ENCODE peak calls at places on chromosomes 16 and 17, in nine cellular contexts. One of them, this sample, is unnamed.
A peak's percentile ranks its signal among the peaks of the same experiment; 100 is the strongest.

GRCh38 chr16:66207139-66207863 is 159.2 kb upstream of the CDH5 start:
- DNase-seq in C1 segment of cervical spinal cord: no peak
- DNase-seq in lower lobe of right lung: no peak
- DNase-seq in AG04450: no peak
- DNase-seq in prostate gland: no peak
- DNase-seq in fibroblast of pulmonary artery: peak; percentile 56
- DNase-seq in heart right ventricle: no peak
- DNase-seq in NCI-H1694 treated with DMSO at 0.1 percent for 48 hours: peak; percentile 18
- DNase-seq in NCI-H2081: no peak
- DNase-seq in this sample: no peak

GRCh38 chr16:20740007-20740883 is 1.4 kb downstream of the THUMPD1 start:
- DNase-seq in NCI-H2081: no peak
- DNase-seq in lower lobe of right lung: no peak
- DNase-seq in prostate gland: peak; percentile 40
- DNase-seq in AG04450: no peak
- DNase-seq in NCI-H1694 treated with DMSO at 0.1 percent for 48 hours: no peak
- DNase-seq in fibroblast of pulmonary artery: peak; percentile 10
- DNase-seq in heart right ventricle: no peak
- DNase-seq in C1 segment of cervical spinal cord: no peak
- DNase-seq in this sample: peak; percentile 53

GRCh38 chr17:29846298-29846697 is 83.7 kb downstream of the SSH2 start:
- DNase-seq in NCI-H2081: no peak
- DNase-seq in fibroblast of pulmonary artery: no peak
- DNase-seq in lower lobe of right lung: no peak
- DNase-seq in AG04450: no peak
- DNase-seq in C1 segment of cervical spinal cord: no peak
- DNase-seq in NCI-H1694 treated with DMSO at 0.1 percent for 48 hours: no peak
- DNase-seq in heart right ventricle: no peak
- DNase-seq in prostate gland: no peak
- DNase-seq in this sample: no peak

GRCh38 chr17:74758846-74759163 is 10.4 kb downstream of the NHERF1 start:
- DNase-seq in NCI-H2081: no peak
- DNase-seq in heart right ventricle: no peak
- DNase-seq in NCI-H1694 treated with DMSO at 0.1 percent for 48 hours: peak; percentile 41
- DNase-seq in AG04450: no peak
- DNase-seq in C1 segment of cervical spinal cord: peak; percentile 58
- DNase-seq in prostate gland: peak; percentile 55
- DNase-seq in fibroblast of pulmonary artery: no peak
- DNase-seq in lower lobe of right lung: no peak
- DNase-seq in this sample: no peak

GRCh38 chr16:64426131-64426666 is 695.7 kb downstream of the CDH11 start:
- DNase-seq in prostate gland: no peak
- DNase-seq in NCI-H2081: no peak
- DNase-seq in lower lobe of right lung: no peak
- DNase-seq in heart right ventricle: no peak
- DNase-seq in AG04450: no peak
- DNase-seq in NCI-H1694 treated with DMSO at 0.1 percent for 48 hours: no peak
- DNase-seq in C1 segment of cervical spinal cord: no peak
- DNase-seq in fibroblast of pulmonary artery: no peak
- DNase-seq in this sample: no peak

GRCh38 chr16:72811188-72811720 is 236.7 kb downstream of the ZFHX3 start:
- DNase-seq in prostate gland: no peak
- DNase-seq in NCI-H1694 treated with DMSO at 0.1 percent for 48 hours: no peak
- DNase-seq in heart right ventricle: no peak
- DNase-seq in lower lobe of right lung: no peak
- DNase-seq in fibroblast of pulmonary artery: no peak
- DNase-seq in NCI-H2081: no peak
- DNase-seq in AG04450: no peak
- DNase-seq in C1 segment of cervical spinal cord: no peak
- DNase-seq in this sample: no peak

GRCh38 chr16:80824623-80825364 is 20.4 kb upstream of the CDYL2 start:
- DNase-seq in lower lobe of right lung: no peak
- DNase-seq in AG04450: peak; percentile 38
- DNase-seq in prostate gland: peak; percentile 53
- DNase-seq in NCI-H1694 treated with DMSO at 0.1 percent for 48 hours: peak; percentile 38
- DNase-seq in fibroblast of pulmonary artery: peak; percentile 86
- DNase-seq in heart right ventricle: no peak
- DNase-seq in C1 segment of cervical spinal cord: no peak
- DNase-seq in NCI-H2081: no peak
- DNase-seq in this sample: peak; percentile 79

GRCh38 chr16:12332553-12332952 is 356.0 kb downstream of the SNX29 start:
- DNase-seq in NCI-H2081: no peak
- DNase-seq in AG04450: no peak
- DNase-seq in fibroblast of pulmonary artery: no peak
- DNase-seq in NCI-H1694 treated with DMSO at 0.1 percent for 48 hours: no peak
- DNase-seq in heart right ventricle: no peak
- DNase-seq in prostate gland: no peak
- DNase-seq in C1 segment of cervical spinal cord: no peak
- DNase-seq in lower lobe of right lung: no peak
- DNase-seq in this sample: no peak

GRCh38 chr17:81254955-81255717 is 16.0 kb downstream of the NDUFAF8 start:
- DNase-seq in NCI-H2081: peak; percentile 90
- DNase-seq in prostate gland: peak; percentile 95
- DNase-seq in NCI-H1694 treated with DMSO at 0.1 percent for 48 hours: no peak
- DNase-seq in lower lobe of right lung: peak; percentile 95
- DNase-seq in AG04450: peak; percentile 54
- DNase-seq in C1 segment of cervical spinal cord: peak; percentile 44
- DNase-seq in heart right ventricle: peak; percentile 85
- DNase-seq in fibroblast of pulmonary artery: peak; percentile 79
- DNase-seq in this sample: peak; percentile 64

GRCh38 chr16:30063893-30064745 is 1.4 kb upstream of the ALDOA start:
- DNase-seq in NCI-H2081: peak; percentile 52
- DNase-seq in NCI-H1694 treated with DMSO at 0.1 percent for 48 hours: peak; percentile 33
- DNase-seq in C1 segment of cervical spinal cord: peak; percentile 87
- DNase-seq in lower lobe of right lung: peak; percentile 86
- DNase-seq in fibroblast of pulmonary artery: no peak
- DNase-seq in AG04450: no peak
- DNase-seq in prostate gland: peak; percentile 78
- DNase-seq in heart right ventricle: peak; percentile 72
- DNase-seq in this sample: peak; percentile 43

GRCh38 chr16:66478733-66479511 is 51.8 kb downstream of the BEAN1 start:
- DNase-seq in heart right ventricle: peak; percentile 70
- DNase-seq in fibroblast of pulmonary artery: peak; percentile 62
- DNase-seq in NCI-H2081: no peak
- DNase-seq in C1 segment of cervical spinal cord: peak; percentile 26
- DNase-seq in NCI-H1694 treated with DMSO at 0.1 percent for 48 hours: peak; percentile 24
- DNase-seq in prostate gland: peak; percentile 68
- DNase-seq in lower lobe of right lung: peak; percentile 85
- DNase-seq in AG04450: no peak
- DNase-seq in this sample: peak; percentile 60

GRCh38 chr16:8565498-8565897 is 24.8 kb downstream of the TMEM114 start:
- DNase-seq in NCI-H1694 treated with DMSO at 0.1 percent for 48 hours: no peak
- DNase-seq in prostate gland: no peak
- DNase-seq in NCI-H2081: no peak
- DNase-seq in AG04450: no peak
- DNase-seq in lower lobe of right lung: no peak
- DNase-seq in heart right ventricle: no peak
- DNase-seq in fibroblast of pulmonary artery: no peak
- DNase-seq in C1 segment of cervical spinal cord: no peak
- DNase-seq in this sample: no peak

GRCh38 chr16:17541324-17541723 is 70.6 kb upstream of the XYLT1 start:
- DNase-seq in NCI-H1694 treated with DMSO at 0.1 percent for 48 hours: no peak
- DNase-seq in NCI-H2081: no peak
- DNase-seq in C1 segment of cervical spinal cord: no peak
- DNase-seq in AG04450: no peak
- DNase-seq in prostate gland: no peak
- DNase-seq in fibroblast of pulmonary artery: no peak
- DNase-seq in lower lobe of right lung: no peak
- DNase-seq in heart right ventricle: no peak
- DNase-seq in this sample: no peak

GRCh38 chr16:77943770-77944169 is 78.6 kb upstream of the CLEC3A start:
- DNase-seq in NCI-H1694 treated with DMSO at 0.1 percent for 48 hours: no peak
- DNase-seq in prostate gland: no peak
- DNase-seq in fibroblast of pulmonary artery: no peak
- DNase-seq in heart right ventricle: no peak
- DNase-seq in AG04450: no peak
- DNase-seq in lower lobe of right lung: no peak
- DNase-seq in NCI-H2081: peak; percentile 83
- DNase-seq in C1 segment of cervical spinal cord: no peak
- DNase-seq in this sample: no peak

GRCh38 chr17:57524790-57525543 is 220.1 kb downstream of the CCDC182 start:
- DNase-seq in lower lobe of right lung: no peak
- DNase-seq in prostate gland: no peak
- DNase-seq in NCI-H1694 treated with DMSO at 0.1 percent for 48 hours: no peak
- DNase-seq in AG04450: no peak
- DNase-seq in heart right ventricle: no peak
- DNase-seq in fibroblast of pulmonary artery: no peak
- DNase-seq in C1 segment of cervical spinal cord: no peak
- DNase-seq in NCI-H2081: no peak
- DNase-seq in this sample: no peak

GRCh38 chr17:65463242-65463641 is 98.2 kb downstream of the AXIN2 start:
- DNase-seq in lower lobe of right lung: peak; percentile 86
- DNase-seq in fibroblast of pulmonary artery: peak; percentile 97
- DNase-seq in AG04450: no peak
- DNase-seq in heart right ventricle: peak; percentile 66
- DNase-seq in C1 segment of cervical spinal cord: no peak
- DNase-seq in prostate gland: peak; percentile 13
- DNase-seq in NCI-H2081: no peak
- DNase-seq in NCI-H1694 treated with DMSO at 0.1 percent for 48 hours: no peak
- DNase-seq in this sample: no peak

GRCh38 chr16:88962478-88963152 is 14.4 kb downstream of the CBFA2T3 start:
- DNase-seq in prostate gland: no peak
- DNase-seq in NCI-H1694 treated with DMSO at 0.1 percent for 48 hours: no peak
- DNase-seq in AG04450: no peak
- DNase-seq in heart right ventricle: no peak
- DNase-seq in fibroblast of pulmonary artery: no peak
- DNase-seq in lower lobe of right lung: peak; percentile 23
- DNase-seq in C1 segment of cervical spinal cord: no peak
- DNase-seq in NCI-H2081: no peak
- DNase-seq in this sample: no peak

GRCh38 chr17:34902761-34903325 is 58.4 kb downstream of the CCT6B start:
- DNase-seq in fibroblast of pulmonary artery: no peak
- DNase-seq in NCI-H1694 treated with DMSO at 0.1 percent for 48 hours: no peak
- DNase-seq in NCI-H2081: no peak
- DNase-seq in heart right ventricle: no peak
- DNase-seq in AG04450: no peak
- DNase-seq in prostate gland: no peak
- DNase-seq in lower lobe of right lung: no peak
- DNase-seq in C1 segment of cervical spinal cord: no peak
- DNase-seq in this sample: no peak

GRCh38 chr16:67406628-67407027 is 9.6 kb downstream of the ZDHHC1 start:
- DNase-seq in fibroblast of pulmonary artery: peak; percentile 71
- DNase-seq in C1 segment of cervical spinal cord: peak; percentile 31
- DNase-seq in NCI-H2081: no peak
- DNase-seq in AG04450: peak; percentile 57
- DNase-seq in NCI-H1694 treated with DMSO at 0.1 percent for 48 hours: no peak
- DNase-seq in lower lobe of right lung: no peak
- DNase-seq in prostate gland: no peak
- DNase-seq in heart right ventricle: no peak
- DNase-seq in this sample: peak; percentile 75

GRCh38 chr17:48610282-48611211 is at the start of gene HOXB7:
- DNase-seq in heart right ventricle: peak; percentile 57
- DNase-seq in AG04450: no peak
- DNase-seq in C1 segment of cervical spinal cord: peak; percentile 70
- DNase-seq in NCI-H2081: peak; percentile 87
- DNase-seq in prostate gland: no peak
- DNase-seq in lower lobe of right lung: peak; percentile 67
- DNase-seq in NCI-H1694 treated with DMSO at 0.1 percent for 48 hours: peak; percentile 31
- DNase-seq in fibroblast of pulmonary artery: no peak
- DNase-seq in this sample: peak; percentile 79

GRCh38 chr16:4802659-4803287 is 340 bp upstream of the ROGDI start:
- DNase-seq in NCI-H1694 treated with DMSO at 0.1 percent for 48 hours: peak; percentile 84
- DNase-seq in prostate gland: peak; percentile 91
- DNase-seq in C1 segment of cervical spinal cord: peak; percentile 98
- DNase-seq in heart right ventricle: peak; percentile 93
- DNase-seq in AG04450: peak; percentile 79
- DNase-seq in NCI-H2081: peak; percentile 94
- DNase-seq in fibroblast of pulmonary artery: peak; percentile 90
- DNase-seq in lower lobe of right lung: peak; percentile 94
- DNase-seq in this sample: peak; percentile 91

GRCh38 chr17:37518816-37519215 is 29.1 kb downstream of the DUSP14 start:
- DNase-seq in C1 segment of cervical spinal cord: no peak
- DNase-seq in prostate gland: peak; percentile 24
- DNase-seq in NCI-H2081: no peak
- DNase-seq in lower lobe of right lung: no peak
- DNase-seq in fibroblast of pulmonary artery: no peak
- DNase-seq in NCI-H1694 treated with DMSO at 0.1 percent for 48 hours: peak; percentile 18
- DNase-seq in AG04450: no peak
- DNase-seq in heart right ventricle: no peak
- DNase-seq in this sample: no peak

GRCh38 chr17:40181205-40181604 is 3.9 kb downstream of the RAPGEFL1 start:
- DNase-seq in prostate gland: no peak
- DNase-seq in NCI-H2081: no peak
- DNase-seq in AG04450: no peak
- DNase-seq in heart right ventricle: no peak
- DNase-seq in fibroblast of pulmonary artery: no peak
- DNase-seq in C1 segment of cervical spinal cord: no peak
- DNase-seq in lower lobe of right lung: no peak
- DNase-seq in NCI-H1694 treated with DMSO at 0.1 percent for 48 hours: no peak
- DNase-seq in this sample: no peak

GRCh38 chr17:67608691-67609090 is 109.0 kb upstream of the NOL11 start:
- DNase-seq in NCI-H2081: no peak
- DNase-seq in NCI-H1694 treated with DMSO at 0.1 percent for 48 hours: no peak
- DNase-seq in lower lobe of right lung: no peak
- DNase-seq in fibroblast of pulmonary artery: peak; percentile 97
- DNase-seq in AG04450: peak; percentile 42
- DNase-seq in prostate gland: no peak
- DNase-seq in C1 segment of cervical spinal cord: peak; percentile 66
- DNase-seq in heart right ventricle: no peak
- DNase-seq in this sample: peak; percentile 21

GRCh38 chr16:81537721-81538561 is 93.3 kb downstream of the CMIP start:
- DNase-seq in C1 segment of cervical spinal cord: no peak
- DNase-seq in prostate gland: no peak
- DNase-seq in heart right ventricle: no peak
- DNase-seq in NCI-H2081: no peak
- DNase-seq in NCI-H1694 treated with DMSO at 0.1 percent for 48 hours: no peak
- DNase-seq in lower lobe of right lung: peak; percentile 45
- DNase-seq in fibroblast of pulmonary artery: no peak
- DNase-seq in AG04450: no peak
- DNase-seq in this sample: no peak

GRCh38 chr17:17018612-17019429 is 23.4 kb upstream of the MPRIP start:
- DNase-seq in prostate gland: peak; percentile 91
- DNase-seq in AG04450: no peak
- DNase-seq in C1 segment of cervical spinal cord: no peak
- DNase-seq in lower lobe of right lung: peak; percentile 91
- DNase-seq in NCI-H2081: no peak
- DNase-seq in heart right ventricle: no peak
- DNase-seq in NCI-H1694 treated with DMSO at 0.1 percent for 48 hours: no peak
- DNase-seq in fibroblast of pulmonary artery: no peak
- DNase-seq in this sample: no peak

GRCh38 chr17:44204453-44204882 is 4.8 kb upstream of the ATXN7L3 start:
- DNase-seq in lower lobe of right lung: peak; percentile 42
- DNase-seq in fibroblast of pulmonary artery: peak; percentile 46
- DNase-seq in prostate gland: no peak
- DNase-seq in NCI-H2081: no peak
- DNase-seq in heart right ventricle: no peak
- DNase-seq in NCI-H1694 treated with DMSO at 0.1 percent for 48 hours: no peak
- DNase-seq in C1 segment of cervical spinal cord: no peak
- DNase-seq in AG04450: no peak
- DNase-seq in this sample: no peak

GRCh38 chr17:40542562-40543411 is 22.5 kb downstream of the CCR7 start:
- DNase-seq in lower lobe of right lung: no peak
- DNase-seq in NCI-H2081: no peak
- DNase-seq in AG04450: peak; percentile 92
- DNase-seq in heart right ventricle: peak; percentile 75
- DNase-seq in NCI-H1694 treated with DMSO at 0.1 percent for 48 hours: peak; percentile 20
- DNase-seq in C1 segment of cervical spinal cord: peak; percentile 73
- DNase-seq in prostate gland: no peak
- DNase-seq in fibroblast of pulmonary artery: peak; percentile 99
- DNase-seq in this sample: peak; percentile 67

GRCh38 chr17:69246726-69247375 is 18.2 kb upstream of the ABCA10 start:
- DNase-seq in lower lobe of right lung: no peak
- DNase-seq in NCI-H2081: peak; percentile 42
- DNase-seq in C1 segment of cervical spinal cord: no peak
- DNase-seq in heart right ventricle: no peak
- DNase-seq in fibroblast of pulmonary artery: peak; percentile 81
- DNase-seq in prostate gland: no peak
- DNase-seq in NCI-H1694 treated with DMSO at 0.1 percent for 48 hours: peak; percentile 61
- DNase-seq in AG04450: no peak
- DNase-seq in this sample: peak; percentile 69

GRCh38 chr17:45394913-45395568 is 37.6 kb downstream of the ARHGAP27 start:
- DNase-seq in heart right ventricle: peak; percentile 59
- DNase-seq in prostate gland: peak; percentile 51
- DNase-seq in lower lobe of right lung: peak; percentile 74
- DNase-seq in NCI-H2081: no peak
- DNase-seq in C1 segment of cervical spinal cord: peak; percentile 43
- DNase-seq in fibroblast of pulmonary artery: peak; percentile 93
- DNase-seq in NCI-H1694 treated with DMSO at 0.1 percent for 48 hours: peak; percentile 83
- DNase-seq in AG04450: peak; percentile 81
- DNase-seq in this sample: peak; percentile 78

GRCh38 chr17:62648247-62648953 is 20.9 kb downstream of the MRC2 start:
- DNase-seq in AG04450: no peak
- DNase-seq in NCI-H2081: no peak
- DNase-seq in prostate gland: no peak
- DNase-seq in NCI-H1694 treated with DMSO at 0.1 percent for 48 hours: no peak
- DNase-seq in lower lobe of right lung: peak; percentile 37
- DNase-seq in heart right ventricle: no peak
- DNase-seq in C1 segment of cervical spinal cord: no peak
- DNase-seq in fibroblast of pulmonary artery: no peak
- DNase-seq in this sample: no peak

This sample was measured in endothelial cell of umbilical vein.